ENCODE peak calls at places on chromosomes 7 and 10, in four cellular contexts. B is BE2C, Y is NCI-H1436, D is mesothelial cell of epicardium. T is an unnamed sample.

GRCh38 chr7:100674441-100675407 is 1.2 kb downstream of the GNB2 start:
- DNase-seq in B (no peak), D (no peak), Y (no peak), T (peak; percentile 43)

GRCh38 chr7:27031289-27032172 is 64.3 kb downstream of the HOXA1 start:
- DNase-seq in Y (no peak), B (no peak), D (no peak), T (no peak)

GRCh38 chr7:28093617-28094232 is 86.9 kb downstream of the JAZF1 start:
- DNase-seq in D (peak; percentile 53), Y (peak; percentile 72), B (peak; percentile 89), T (peak; percentile 15)

GRCh38 chr10:110613341-110613995 is 30.7 kb upstream of the RBM20 start:
- DNase-seq in D (no peak), B (no peak), Y (no peak), T (no peak)

GRCh38 chr10:12067336-12067735 is 1.4 kb upstream of the DHTKD1 start:
- DNase-seq in Y (no peak), B (no peak), D (no peak), T (no peak)

GRCh38 chr10:64148597-64148996 is 627.4 kb downstream of the REEP3 start:
- DNase-seq in Y (no peak), D (no peak), B (no peak), T (no peak)

GRCh38 chr7:7428806-7429205 is 106.9 kb downstream of the COL28A1 start:
- DNase-seq in B (no peak), Y (no peak), D (no peak), T (no peak)

GRCh38 chr10:100982916-100983830 is 4.1 kb downstream of the MRPL43 start:
- DNase-seq in D (no peak), Y (no peak), B (no peak), T (no peak)

GRCh38 chr7:79789584-79790345 is 336.3 kb upstream of the MAGI2 start:
- DNase-seq in B (no peak), D (no peak), Y (no peak), T (no peak)

GRCh38 chr7:26490631-26491624 is 199.3 kb downstream of the SNX10 start:
- DNase-seq in Y (peak; percentile 16), B (no peak), D (no peak), T (no peak)

GRCh38 chr7:106111671-106112117 is 418 bp downstream of the SYPL1 start:
- DNase-seq in D (peak; percentile 25), B (peak; percentile 78), Y (peak; percentile 40), T (no peak)